ENCODE peak calls at places on chromosomes 11 and 22, in four cellular contexts. One of them, this sample, is unnamed.

GRCh38 chr22:35369996-35370395 is 10.9 kb upstream of the HMOX1 start:
- DNase-seq in K562: no peak
- DNase-seq in GM12878: no peak
- DNase-seq in HepG2: no peak
- DNase-seq in this sample: no peak

GRCh38 chr11:121536116-121536515 is 83.3 kb upstream of the SORL1-AS1 start:
- DNase-seq in K562: no peak
- DNase-seq in GM12878: no peak
- DNase-seq in HepG2: no peak
- DNase-seq in this sample: no peak

GRCh38 chr11:71176812-71177211 is 75.6 kb downstream of the SHANK2 start:
- DNase-seq in K562: no peak
- DNase-seq in GM12878: no peak
- DNase-seq in HepG2: no peak
- DNase-seq in this sample: peak; percentile 20

GRCh38 chr11:8794126-8794525 is 111.5 kb downstream of the RPL27A start:
- DNase-seq in K562: no peak
- DNase-seq in GM12878: no peak
- DNase-seq in HepG2: no peak
- DNase-seq in this sample: no peak

GRCh38 chr11:72719144-72719543 is 33.1 kb downstream of the ARAP1 start:
- DNase-seq in K562: no peak
- DNase-seq in GM12878: no peak
- DNase-seq in HepG2: no peak
- DNase-seq in this sample: no peak

GRCh38 chr11:46413755-46414465 is 22.3 kb upstream of the CHRM4 start:
- DNase-seq in K562: no peak
- DNase-seq in GM12878: no peak
- DNase-seq in HepG2: peak; percentile 76
- DNase-seq in this sample: peak; percentile 67

GRCh38 chr11:72972541-72973128 is 158.4 kb downstream of the ATG16L2 start:
- DNase-seq in K562: no peak
- DNase-seq in GM12878: no peak
- DNase-seq in HepG2: no peak
- DNase-seq in this sample: no peak

GRCh38 chr22:47201186-47201995 is 438.9 kb downstream of the TBC1D22A start:
- DNase-seq in K562: no peak
- DNase-seq in GM12878: no peak
- DNase-seq in HepG2: no peak
- DNase-seq in this sample: no peak

GRCh38 chr11:73461844-73462435 is 85.7 kb downstream of the RELT start:
- DNase-seq in K562: no peak
- DNase-seq in GM12878: peak; percentile 3
- DNase-seq in HepG2: no peak
- DNase-seq in this sample: no peak

GRCh38 chr11:112861356-112861755 is 99.9 kb upstream of the NCAM1 start:
- DNase-seq in K562: no peak
- DNase-seq in GM12878: no peak
- DNase-seq in HepG2: no peak
- DNase-seq in this sample: no peak

GRCh38 chr11:19868281-19868821 is 155.7 kb downstream of the NAV2 start:
- DNase-seq in K562: no peak
- DNase-seq in GM12878: no peak
- DNase-seq in HepG2: no peak
- DNase-seq in this sample: no peak

GRCh38 chr22:21840236-21840823 is 27.1 kb downstream of the MAPK1 start:
- DNase-seq in K562: no peak
- DNase-seq in GM12878: no peak
- DNase-seq in HepG2: no peak
- DNase-seq in this sample: no peak

GRCh38 chr11:127098684-127099083 is 98.1 kb upstream of the KIRREL3 start:
- DNase-seq in K562: no peak
- DNase-seq in GM12878: no peak
- DNase-seq in HepG2: no peak
- DNase-seq in this sample: no peak

GRCh38 chr11:65559951-65560537 is 1.9 kb upstream of the LTBP3 start:
- DNase-seq in K562: no peak
- DNase-seq in GM12878: no peak
- DNase-seq in HepG2: peak; percentile 64
- DNase-seq in this sample: peak; percentile 89

GRCh38 chr11:118922745-118923627 is 2.7 kb downstream of the BCL9L start:
- DNase-seq in K562: no peak
- DNase-seq in GM12878: no peak
- DNase-seq in HepG2: no peak
- DNase-seq in this sample: no peak

GRCh38 chr11:117821431-117821830 is 3.1 kb downstream of the FXYD2 start:
- DNase-seq in K562: no peak
- DNase-seq in GM12878: no peak
- DNase-seq in HepG2: no peak
- DNase-seq in this sample: no peak

GRCh38 chr11:83409891-83410290 is 123.7 kb upstream of the CCDC90B start:
- DNase-seq in K562: no peak
- DNase-seq in GM12878: no peak
- DNase-seq in HepG2: no peak
- DNase-seq in this sample: no peak

GRCh38 chr22:24803064-24803542 is 2.9 kb upstream of the SGSM1 start:
- DNase-seq in K562: peak; percentile 65
- DNase-seq in GM12878: no peak
- DNase-seq in HepG2: peak; percentile 46
- DNase-seq in this sample: peak; percentile 61

GRCh38 chr11:30889116-30889765 is 303.1 kb upstream of the MPPED2 start:
- DNase-seq in K562: no peak
- DNase-seq in GM12878: no peak
- DNase-seq in HepG2: no peak
- DNase-seq in this sample: no peak

GRCh38 chr11:102244681-102245409 is 72.4 kb upstream of the BIRC3 start:
- DNase-seq in K562: no peak
- DNase-seq in GM12878: no peak
- DNase-seq in HepG2: no peak
- DNase-seq in this sample: peak; percentile 20

GRCh38 chr11:68127791-68128681 is 6.8 kb upstream of the CHKA start:
- DNase-seq in K562: peak; percentile 96
- DNase-seq in GM12878: no peak
- DNase-seq in HepG2: peak; percentile 90
- DNase-seq in this sample: no peak

GRCh38 chr11:59463176-59463575 is 6.4 kb downstream of the OR4D6 start:
- DNase-seq in K562: no peak
- DNase-seq in GM12878: no peak
- DNase-seq in HepG2: no peak
- DNase-seq in this sample: no peak

GRCh38 chr11:3849297-3849874 is 6.1 kb upstream of the STIM1 start:
- DNase-seq in K562: no peak
- DNase-seq in GM12878: no peak
- DNase-seq in HepG2: peak; percentile 41
- DNase-seq in this sample: peak; percentile 49

GRCh38 chr11:105032495-105032894 is 2.4 kb downstream of the CASP1 start:
- DNase-seq in K562: no peak
- DNase-seq in GM12878: no peak
- DNase-seq in HepG2: no peak
- DNase-seq in this sample: no peak

GRCh38 chr11:30346068-30346688 is 23.3 kb downstream of the ARL14EP start:
- DNase-seq in K562: peak; percentile 38
- DNase-seq in GM12878: no peak
- DNase-seq in HepG2: peak; percentile 52
- DNase-seq in this sample: peak; percentile 7

GRCh38 chr11:267491-267994 is 10.7 kb upstream of the NLRP6 start:
- DNase-seq in K562: peak; percentile 69
- DNase-seq in GM12878: peak; percentile 35
- DNase-seq in HepG2: no peak
- DNase-seq in this sample: peak; percentile 35
- H3K4me2 ChIP-seq in K562: peak overlapping the region; percentile 94
- H3K4me2 ChIP-seq in GM12878: peak overlapping the region; percentile 89
- H3K4me2 ChIP-seq in HepG2: peak overlapping the region; percentile 40
- H3K4me2 ChIP-seq in this sample: peak overlapping the region; percentile 93

GRCh38 chr22:44671742-44672141 is 30.3 kb upstream of the PRR5 start:
- DNase-seq in K562: no peak
- DNase-seq in GM12878: no peak
- DNase-seq in HepG2: peak; percentile 77
- DNase-seq in this sample: peak; percentile 43
- TF ChIP-seq CHD4 in K562: no peak
- TF ChIP-seq CHD4 in GM12878: no peak
- TF ChIP-seq CHD4 in HepG2: no peak
- TF ChIP-seq CHD4 in this sample: no peak

GRCh38 chr11:122746050-122746478 is 90.5 kb downstream of the UBASH3B start:
- DNase-seq in K562: no peak
- DNase-seq in GM12878: peak; percentile 87
- DNase-seq in HepG2: no peak
- DNase-seq in this sample: no peak

GRCh38 chr11:122743093-122743741 is 87.7 kb downstream of the UBASH3B start:
- DNase-seq in K562: no peak
- DNase-seq in GM12878: no peak
- DNase-seq in HepG2: no peak
- DNase-seq in this sample: no peak

GRCh38 chr11:122742350-122742749 is 86.8 kb downstream of the UBASH3B start:
- DNase-seq in K562: no peak
- DNase-seq in GM12878: no peak
- DNase-seq in HepG2: no peak
- DNase-seq in this sample: no peak

GRCh38 chr11:122745111-122745510 is 89.6 kb downstream of the UBASH3B start:
- DNase-seq in K562: no peak
- DNase-seq in GM12878: no peak
- DNase-seq in HepG2: no peak
- DNase-seq in this sample: no peak

GRCh38 chr11:122743949-122744876 is 88.7 kb downstream of the UBASH3B start:
- DNase-seq in K562: no peak
- DNase-seq in GM12878: peak; percentile 55
- DNase-seq in HepG2: no peak
- DNase-seq in this sample: no peak
- H3K4me2 ChIP-seq in K562: no peak overlapping the region
- H3K4me2 ChIP-seq in GM12878: peak overlapping the region; percentile 28
- H3K4me2 ChIP-seq in HepG2: no peak overlapping the region
- H3K4me2 ChIP-seq in this sample: no peak overlapping the region

DNA sequence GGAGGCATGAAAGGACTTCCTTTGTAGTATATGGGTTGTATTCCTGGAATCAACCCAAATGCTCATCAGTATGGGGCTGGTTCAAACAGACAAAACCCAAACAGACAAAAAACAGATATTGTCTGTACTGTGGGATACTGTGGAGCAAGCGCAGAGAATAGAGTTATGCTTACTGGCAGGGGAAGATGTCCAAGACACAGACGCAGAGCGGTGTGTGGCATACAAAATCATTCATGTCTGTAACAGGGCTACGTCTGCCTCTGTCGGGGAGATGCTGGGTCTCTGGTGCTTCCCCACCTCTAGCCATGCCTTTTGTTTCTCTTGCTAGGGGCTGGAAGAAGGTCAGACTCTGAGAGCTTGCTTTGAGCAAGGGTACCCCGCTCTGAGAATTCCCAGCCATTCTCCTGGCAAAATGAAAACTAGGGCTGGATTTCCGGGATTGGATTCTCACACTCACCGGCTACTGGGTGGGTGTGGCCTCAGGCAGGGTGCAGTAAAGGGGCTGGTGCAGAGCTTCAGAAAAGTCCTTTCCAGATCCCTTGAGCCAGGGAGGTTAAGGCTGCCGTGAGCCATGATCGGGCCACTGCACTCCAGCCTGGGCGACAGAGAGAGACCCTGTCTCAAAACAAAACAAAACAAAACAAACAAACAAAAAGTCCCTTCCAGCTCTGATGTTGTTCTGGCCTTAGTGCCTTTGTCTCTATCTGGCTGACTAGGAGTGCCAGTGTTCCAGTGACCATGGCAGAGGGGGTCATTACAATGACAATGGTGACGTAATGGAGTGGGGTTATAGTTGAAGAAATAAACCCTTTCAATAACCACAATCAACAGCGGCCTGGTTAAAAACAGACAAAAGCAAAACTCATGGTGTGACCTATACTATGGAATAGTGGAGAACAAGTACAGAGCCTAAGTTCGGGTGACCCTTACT is 2.9 kb upstream of the ABCC8 start:
- DNase-seq in K562: peak; percentile 67
- DNase-seq in GM12878: no peak
- DNase-seq in HepG2: no peak
- DNase-seq in this sample: peak; percentile 58
- TF ChIP-seq CHD4 in K562: no peak
- TF ChIP-seq CHD4 in GM12878: no peak
- TF ChIP-seq CHD4 in HepG2: no peak
- TF ChIP-seq CHD4 in this sample: no peak

GRCh38 chr11:76177250-76177686 is 29.0 kb downstream of the WNT11 start:
- DNase-seq in K562: no peak
- DNase-seq in GM12878: no peak
- DNase-seq in HepG2: peak; percentile 72
- DNase-seq in this sample: no peak

GRCh38 chr11:76179147-76179546 is 27.2 kb downstream of the WNT11 start:
- DNase-seq in K562: no peak
- DNase-seq in GM12878: no peak
- DNase-seq in HepG2: no peak
- DNase-seq in this sample: no peak

GRCh38 chr11:76175731-76176303 is 30.5 kb downstream of the WNT11 start:
- DNase-seq in K562: no peak
- DNase-seq in GM12878: no peak
- DNase-seq in HepG2: no peak
- DNase-seq in this sample: no peak

GRCh38 chr11:76174330-76174729 is 32.0 kb downstream of the WNT11 start:
- DNase-seq in K562: no peak
- DNase-seq in GM12878: no peak
- DNase-seq in HepG2: no peak
- DNase-seq in this sample: no peak

DNA sequence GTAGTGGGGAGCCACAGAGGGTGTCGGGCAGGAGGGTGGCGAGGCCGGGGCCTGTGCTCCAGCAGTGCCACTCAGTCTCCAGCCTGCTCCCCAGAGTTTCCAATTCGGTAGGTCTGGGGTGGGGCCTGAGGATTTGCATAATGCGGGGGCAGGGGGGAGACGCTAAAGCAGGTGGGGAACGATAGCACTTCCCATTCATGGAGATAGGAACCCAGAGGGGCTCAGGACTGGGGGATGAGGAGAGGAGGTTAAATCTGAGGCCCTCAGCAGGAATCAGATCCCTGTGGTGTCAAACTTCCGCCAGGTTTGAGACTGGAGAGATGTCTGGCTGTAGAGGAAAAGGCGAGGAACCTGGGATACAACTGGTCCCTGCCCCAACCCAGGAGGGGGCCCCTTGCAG is 29.8 kb downstream of the WNT11 start:
- DNase-seq in K562: peak; percentile 51
- DNase-seq in GM12878: no peak
- DNase-seq in HepG2: no peak
- DNase-seq in this sample: no peak
- H3K4me2 ChIP-seq in K562: no peak overlapping the region
- H3K4me2 ChIP-seq in GM12878: no peak overlapping the region
- H3K4me2 ChIP-seq in HepG2: peak overlapping the region; percentile 58
- H3K4me2 ChIP-seq in this sample: no peak overlapping the region

GRCh38 chr11:16786131-16786530 is 47.7 kb downstream of the C11orf58 start:
- DNase-seq in K562: no peak
- DNase-seq in GM12878: no peak
- DNase-seq in HepG2: peak; percentile 33
- DNase-seq in this sample: no peak
- TF ChIP-seq CHD4 in K562: no peak
- TF ChIP-seq CHD4 in GM12878: no peak
- TF ChIP-seq CHD4 in HepG2: no peak
- TF ChIP-seq CHD4 in this sample: no peak

GRCh38 chr11:64334764-64335741 is 5.0 kb upstream of the CCDC88B start:
- DNase-seq in K562: peak; percentile 95
- DNase-seq in GM12878: peak; percentile 87
- DNase-seq in HepG2: peak; percentile 85
- DNase-seq in this sample: peak; percentile 96
- H3K4me2 ChIP-seq in K562: peak overlapping the region; percentile 48
- H3K4me2 ChIP-seq in GM12878: peak overlapping the region; percentile 57
- H3K4me2 ChIP-seq in HepG2: no peak overlapping the region
- H3K4me2 ChIP-seq in this sample: peak overlapping the region; percentile 70

This sample was measured in A549.